ENCODE peak calls at places on chromosomes 6 and 20, in six cellular contexts. One of them, this sample, is unnamed.

GRCh38 chr6:111445786-111446395 is 37.1 kb downstream of the REV3L start:
- DNase-seq in endothelial cell: no peak
- DNase-seq in lung: no peak
- DNase-seq in cardiac muscle cell: no peak
- DNase-seq in GM06990: no peak
- DNase-seq in HFF-Myc: no peak
- DNase-seq in this sample: no peak

GRCh38 chr6:38651121-38651784 is 11.5 kb upstream of the BTBD9 start:
- DNase-seq in HFF-Myc: no peak
- DNase-seq in endothelial cell: no peak
- DNase-seq in lung: no peak
- DNase-seq in cardiac muscle cell: no peak
- DNase-seq in GM06990: no peak
- DNase-seq in this sample: no peak

GRCh38 chr6:21386744-21387143 is 206.8 kb upstream of the SOX4 start:
- DNase-seq in HFF-Myc: no peak
- DNase-seq in endothelial cell: no peak
- DNase-seq in lung: no peak
- DNase-seq in GM06990: no peak
- DNase-seq in cardiac muscle cell: no peak
- DNase-seq in this sample: no peak

GRCh38 chr20:33992923-33993799 is 550 bp upstream of the RALY start:
- DNase-seq in GM06990: peak
- DNase-seq in endothelial cell: peak
- DNase-seq in cardiac muscle cell: peak
- DNase-seq in HFF-Myc: peak
- DNase-seq in lung: peak
- DNase-seq in this sample: peak

GRCh38 chr6:48978016-48978415 is 485.0 kb downstream of the MMUT start:
- DNase-seq in GM06990: no peak
- DNase-seq in endothelial cell: no peak
- DNase-seq in lung: no peak
- DNase-seq in HFF-Myc: no peak
- DNase-seq in cardiac muscle cell: no peak
- DNase-seq in this sample: no peak

GRCh38 chr6:65350525-65350924 is 356.5 kb downstream of the EYS start:
- DNase-seq in cardiac muscle cell: no peak
- DNase-seq in endothelial cell: no peak
- DNase-seq in lung: no peak
- DNase-seq in GM06990: no peak
- DNase-seq in HFF-Myc: no peak
- DNase-seq in this sample: no peak

GRCh38 chr6:137490961-137491360 is 3.2 kb downstream of the OLIG3 start:
- DNase-seq in GM06990: no peak
- DNase-seq in cardiac muscle cell: no peak
- DNase-seq in endothelial cell: no peak
- DNase-seq in lung: no peak
- DNase-seq in HFF-Myc: no peak
- DNase-seq in this sample: no peak

GRCh38 chr20:57094991-57095390 is 171.4 kb downstream of the BMP7 start:
- DNase-seq in cardiac muscle cell: peak
- DNase-seq in endothelial cell: no peak
- DNase-seq in GM06990: no peak
- DNase-seq in lung: no peak
- DNase-seq in HFF-Myc: no peak
- DNase-seq in this sample: no peak

GRCh38 chr20:30816182-30816645 is 441.2 kb upstream of the DEFB115 start:
- DNase-seq in lung: no peak
- DNase-seq in cardiac muscle cell: no peak
- DNase-seq in endothelial cell: no peak
- DNase-seq in HFF-Myc: no peak
- DNase-seq in GM06990: no peak
- DNase-seq in this sample: no peak

GRCh38 chr6:72620866-72621242 is 1.0 kb upstream of the KCNQ5 start:
- DNase-seq in GM06990: no peak
- DNase-seq in cardiac muscle cell: no peak
- DNase-seq in HFF-Myc: no peak
- DNase-seq in lung: no peak
- DNase-seq in endothelial cell: no peak
- DNase-seq in this sample: no peak

GRCh38 chr6:73513496-73513854 is 7.4 kb downstream of the EEF1A1 start:
- DNase-seq in endothelial cell: no peak
- DNase-seq in HFF-Myc: no peak
- DNase-seq in lung: no peak
- DNase-seq in GM06990: peak
- DNase-seq in cardiac muscle cell: no peak
- DNase-seq in this sample: no peak

GRCh38 chr6:56772737-56773184 is 130.1 kb upstream of the DST start:
- DNase-seq in lung: no peak
- DNase-seq in GM06990: no peak
- DNase-seq in HFF-Myc: no peak
- DNase-seq in cardiac muscle cell: no peak
- DNase-seq in endothelial cell: no peak
- DNase-seq in this sample: no peak

GRCh38 chr6:137234505-137234863 is 15.3 kb upstream of the IFNGR1 start:
- DNase-seq in GM06990: no peak
- DNase-seq in HFF-Myc: no peak
- DNase-seq in cardiac muscle cell: no peak
- DNase-seq in lung: no peak
- DNase-seq in endothelial cell: no peak
- DNase-seq in this sample: no peak

GRCh38 chr20:44803383-44803941 is 6.9 kb downstream of the RIMS4 start:
- DNase-seq in lung: no peak
- DNase-seq in GM06990: no peak
- DNase-seq in endothelial cell: no peak
- DNase-seq in HFF-Myc: no peak
- DNase-seq in cardiac muscle cell: peak
- DNase-seq in this sample: no peak

GRCh38 chr6:82906951-82907350 is 158.7 kb downstream of the UBE3D start:
- DNase-seq in cardiac muscle cell: no peak
- DNase-seq in GM06990: no peak
- DNase-seq in HFF-Myc: peak
- DNase-seq in endothelial cell: no peak
- DNase-seq in lung: no peak
- DNase-seq in this sample: no peak

GRCh38 chr6:6650839-6651238 is 62.3 kb downstream of the LY86 start:
- DNase-seq in endothelial cell: no peak
- DNase-seq in cardiac muscle cell: no peak
- DNase-seq in HFF-Myc: no peak
- DNase-seq in lung: no peak
- DNase-seq in GM06990: no peak
- DNase-seq in this sample: no peak

GRCh38 chr6:156808287-156808686 is 31.1 kb downstream of the ARID1B start:
- DNase-seq in endothelial cell: no peak
- DNase-seq in cardiac muscle cell: peak
- DNase-seq in GM06990: no peak
- DNase-seq in HFF-Myc: peak
- DNase-seq in lung: no peak
- DNase-seq in this sample: no peak

GRCh38 chr6:114083251-114083650 is 112.3 kb upstream of the HDAC2 start:
- DNase-seq in endothelial cell: no peak
- DNase-seq in lung: no peak
- DNase-seq in cardiac muscle cell: no peak
- DNase-seq in GM06990: no peak
- DNase-seq in HFF-Myc: no peak
- DNase-seq in this sample: no peak

GRCh38 chr20:64196831-64197418 is 32.7 kb downstream of the MYT1 start:
- DNase-seq in cardiac muscle cell: no peak
- DNase-seq in HFF-Myc: no peak
- DNase-seq in endothelial cell: no peak
- DNase-seq in GM06990: no peak
- DNase-seq in lung: no peak
- DNase-seq in this sample: no peak

GRCh38 chr20:46723039-46723438 is 13.6 kb downstream of the SLC2A10 start:
- DNase-seq in lung: no peak
- DNase-seq in cardiac muscle cell: no peak
- DNase-seq in endothelial cell: no peak
- DNase-seq in HFF-Myc: no peak
- DNase-seq in GM06990: no peak
- DNase-seq in this sample: no peak

DNA sequence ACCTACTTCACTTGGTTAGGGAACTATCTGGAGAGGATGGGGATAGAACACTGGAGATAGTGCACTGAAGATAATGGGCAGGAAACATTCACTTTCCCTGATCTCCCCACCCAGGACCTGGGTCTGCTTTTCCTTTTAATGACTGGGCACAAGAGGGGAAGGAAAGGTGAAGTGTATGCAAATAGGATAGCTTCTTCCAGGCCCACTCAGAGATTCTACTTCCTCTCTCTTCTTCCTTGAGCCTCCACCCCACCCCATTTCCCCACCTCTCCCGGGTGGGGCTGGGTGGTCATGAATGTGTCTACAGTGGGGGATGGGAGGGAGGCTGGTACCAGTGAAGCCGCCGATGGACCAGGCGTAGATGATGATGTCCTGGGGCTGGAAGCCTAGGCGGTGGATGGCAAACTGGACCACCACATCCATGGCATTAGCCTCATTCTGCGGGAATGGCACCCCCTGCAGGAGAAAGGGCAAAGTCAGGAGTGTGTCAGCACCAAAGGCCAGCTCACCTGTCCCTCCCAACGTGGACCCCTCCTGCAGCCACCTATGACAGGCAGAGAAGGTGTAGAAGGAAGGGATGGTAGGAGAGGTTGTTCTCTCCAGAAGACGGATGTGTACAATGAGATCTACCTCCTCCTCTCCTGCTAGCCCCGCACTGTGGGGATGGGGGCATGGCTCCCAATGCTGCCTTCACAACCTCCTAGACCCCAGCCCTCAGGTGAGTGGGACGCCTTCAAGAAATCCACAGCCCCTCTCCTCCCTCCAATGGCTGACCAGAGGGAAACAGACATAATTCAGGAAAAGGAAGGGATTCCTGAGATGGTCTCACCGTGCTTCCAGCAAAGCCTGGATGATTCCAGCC is 8.6 kb upstream of the LY6G5C start:
- DNase-seq in lung: no peak
- DNase-seq in HFF-Myc: no peak
- DNase-seq in cardiac muscle cell: no peak
- DNase-seq in endothelial cell: peak
- DNase-seq in GM06990: no peak
- DNase-seq in this sample: no peak
- TF ChIP-seq CTCF in lung: no peak
- TF ChIP-seq CTCF in HFF-Myc: peak
- TF ChIP-seq CTCF in cardiac muscle cell: peak
- TF ChIP-seq CTCF in endothelial cell: no peak
- TF ChIP-seq CTCF in GM06990: peak
- TF ChIP-seq CTCF in this sample: peak

DNA sequence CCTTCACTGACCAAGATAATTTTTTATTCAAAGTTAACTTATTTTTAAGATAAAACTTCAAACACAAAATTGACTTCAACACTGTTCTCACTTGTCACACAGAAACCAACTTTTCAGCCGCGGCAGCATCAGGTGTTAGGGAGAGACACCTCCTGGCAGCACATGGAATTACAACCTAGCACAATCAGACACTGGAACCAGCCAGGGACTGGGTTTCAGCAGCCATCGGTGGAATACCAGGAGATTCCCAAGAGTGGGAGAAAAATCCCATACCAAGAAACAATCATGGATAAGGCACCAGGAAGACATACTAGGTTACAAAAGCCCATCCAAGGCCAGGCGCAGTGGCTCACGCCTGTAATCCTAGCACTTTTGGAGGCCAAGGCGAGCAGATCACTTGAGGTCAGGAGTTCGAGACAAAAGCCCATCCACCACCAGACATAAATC is 70.0 kb downstream of the SNX5 start:
- DNase-seq in GM06990: no peak
- DNase-seq in HFF-Myc: no peak
- DNase-seq in cardiac muscle cell: peak
- DNase-seq in endothelial cell: peak
- DNase-seq in lung: peak
- DNase-seq in this sample: peak
- TF ChIP-seq CTCF in GM06990: peak
- TF ChIP-seq CTCF in HFF-Myc: peak
- TF ChIP-seq CTCF in cardiac muscle cell: peak
- TF ChIP-seq CTCF in endothelial cell: peak
- TF ChIP-seq CTCF in lung: peak
- TF ChIP-seq CTCF in this sample: peak

DNA sequence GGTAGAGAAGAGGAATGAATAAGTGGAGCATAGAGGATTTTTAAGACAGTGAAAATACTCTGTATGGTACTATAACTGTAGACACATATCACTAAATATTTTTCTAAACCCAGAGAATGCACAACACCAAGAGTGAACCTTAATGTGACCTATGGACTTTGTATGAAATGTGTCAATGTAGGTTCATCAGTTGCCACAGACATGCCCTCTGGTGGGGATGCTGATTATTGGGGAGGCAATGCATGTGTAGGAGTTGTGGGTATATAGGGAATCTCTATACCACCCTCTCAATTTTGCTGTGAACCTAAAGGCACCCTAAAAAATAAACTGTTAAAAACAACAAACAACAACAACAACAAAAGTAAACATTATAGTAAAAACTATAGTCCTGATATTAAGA is 293.7 kb downstream of the RNF144B start:
- DNase-seq in HFF-Myc: no peak
- DNase-seq in lung: no peak
- DNase-seq in cardiac muscle cell: no peak
- DNase-seq in endothelial cell: no peak
- DNase-seq in GM06990: no peak
- DNase-seq in this sample: no peak
- TF ChIP-seq CTCF in HFF-Myc: no peak
- TF ChIP-seq CTCF in lung: no peak
- TF ChIP-seq CTCF in cardiac muscle cell: no peak
- TF ChIP-seq CTCF in endothelial cell: no peak
- TF ChIP-seq CTCF in GM06990: no peak
- TF ChIP-seq CTCF in this sample: no peak

GRCh38 chr20:3121955-3122610 is 37.6 kb upstream of the AVP start:
- DNase-seq in endothelial cell: no peak
- DNase-seq in HFF-Myc: no peak
- DNase-seq in cardiac muscle cell: no peak
- DNase-seq in lung: no peak
- DNase-seq in GM06990: no peak
- DNase-seq in this sample: no peak

GRCh38 chr20:3121271-3121911 is 36.9 kb upstream of the AVP start:
- DNase-seq in lung: no peak
- DNase-seq in endothelial cell: no peak
- DNase-seq in cardiac muscle cell: no peak
- DNase-seq in GM06990: no peak
- DNase-seq in HFF-Myc: no peak
- DNase-seq in this sample: no peak

GRCh38 chr20:3126527-3126859 is 33.2 kb downstream of the FASTKD5 start:
- DNase-seq in lung: no peak
- DNase-seq in GM06990: no peak
- DNase-seq in cardiac muscle cell: no peak
- DNase-seq in endothelial cell: no peak
- DNase-seq in HFF-Myc: no peak
- DNase-seq in this sample: no peak

GRCh38 chr20:3119044-3119443 is 34.5 kb upstream of the AVP start:
- DNase-seq in endothelial cell: no peak
- DNase-seq in HFF-Myc: no peak
- DNase-seq in GM06990: no peak
- DNase-seq in cardiac muscle cell: no peak
- DNase-seq in lung: no peak
- DNase-seq in this sample: no peak

DNA sequence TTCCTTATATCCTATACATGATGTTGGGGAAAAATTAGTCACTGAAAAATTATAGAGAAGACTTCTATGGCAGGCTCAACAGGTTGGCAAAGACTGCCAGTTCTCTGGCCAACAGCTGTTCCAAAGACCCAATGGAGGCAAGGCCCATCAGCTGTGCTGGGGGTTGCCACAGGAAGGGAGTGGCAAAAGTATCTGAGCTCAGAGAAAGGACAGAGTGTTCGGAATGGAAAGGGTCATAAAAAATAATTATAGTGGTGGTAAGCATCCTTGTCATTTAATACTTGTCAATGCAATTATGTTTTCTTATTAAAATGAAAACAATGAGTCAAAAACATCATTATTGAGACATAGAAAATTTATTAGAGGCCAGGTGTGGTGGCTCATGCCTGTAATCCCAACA is 36.1 kb downstream of the FASTKD5 start:
- DNase-seq in lung: no peak
- DNase-seq in GM06990: no peak
- DNase-seq in HFF-Myc: no peak
- DNase-seq in cardiac muscle cell: no peak
- DNase-seq in endothelial cell: no peak
- DNase-seq in this sample: no peak
- TF ChIP-seq CTCF in lung: no peak
- TF ChIP-seq CTCF in GM06990: no peak
- TF ChIP-seq CTCF in HFF-Myc: no peak
- TF ChIP-seq CTCF in cardiac muscle cell: no peak
- TF ChIP-seq CTCF in endothelial cell: no peak
- TF ChIP-seq CTCF in this sample: no peak